ENCODE peak calls at places on chromosomes 2 and 18, in nine cellular contexts. H is cardiac muscle cell; A is CD8-positive, alpha-beta T cell; J is Peyer's patch; F is heart left ventricle; D is pancreas; Q is testis; P is A549; I is fibroblast of lung. Z is an unnamed sample.

GRCh38 chr2:175806115-175806470 is 196.0 kb downstream of the LNPK start:
- DNase-seq in P (no peak), H (no peak), Q (no peak), J (no peak), D (no peak), I (peak; percentile 40), F (no peak), A (no peak), Z (no peak)

GRCh38 chr2:204680576-204680975 is 135.3 kb downstream of the PARD3B start:
- DNase-seq in A (no peak), P (no peak), J (no peak), F (no peak), H (peak; percentile 14), Q (no peak), I (peak; percentile 70), D (no peak), Z (no peak)

GRCh38 chr18:12944724-12945123 is 3.1 kb upstream of the SEH1L start:
- DNase-seq in A (no peak), F (no peak), P (no peak), Q (peak; percentile 60), H (peak; percentile 65), J (no peak), D (peak; percentile 92), I (peak; percentile 24), Z (peak; percentile 39)

GRCh38 chr18:709771-710170 is 2.7 kb downstream of the ENOSF1 start:
- DNase-seq in F (no peak), H (no peak), A (no peak), J (no peak), I (no peak), D (no peak), P (no peak), Q (no peak), Z (no peak)

GRCh38 chr2:233354971-233355574 is 779 bp downstream of the DGKD start:
- DNase-seq in P (no peak), A (no peak), H (no peak), F (no peak), D (peak; percentile 59), Q (peak; percentile 53), J (peak; percentile 75), I (peak; percentile 27), Z (peak; percentile 61)

GRCh38 chr2:48727560-48727959 is 28.0 kb downstream of the LHCGR start:
- DNase-seq in Q (no peak), D (no peak), F (no peak), I (peak; percentile 28), J (no peak), H (peak; percentile 55), A (no peak), P (no peak), Z (no peak)

GRCh38 chr18:629303-630150 is 27.9 kb upstream of the TYMS start:
- DNase-seq in I (peak; percentile 50), P (no peak), H (peak; percentile 62), J (no peak), F (no peak), Q (no peak), A (no peak), D (no peak), Z (no peak)

GRCh38 chr18:49023281-49023937 is 72.6 kb upstream of the SMAD7 start:
- DNase-seq in P (no peak), J (peak; percentile 70), A (no peak), F (no peak), D (no peak), Q (no peak), I (no peak), H (no peak), Z (no peak)

GRCh38 chr2:148756292-148756975 is 111.9 kb downstream of the EPC2 start:
- DNase-seq in Q (no peak), J (no peak), D (no peak), F (no peak), H (peak; percentile 5), A (no peak), P (peak; percentile 4), I (peak; percentile 40), Z (no peak)
- H3K27ac ChIP-seq in Q (no peak overlapping the region), J (no peak overlapping the region), D (no peak overlapping the region), F (no peak overlapping the region), H (no peak overlapping the region), A (no peak overlapping the region), P (no peak overlapping the region), I (no peak overlapping the region), Z (no peak overlapping the region)

GRCh38 chr18:9418047-9418690 is 57.1 kb upstream of the RALBP1 start:
- DNase-seq in Q (no peak), P (no peak), J (no peak), I (no peak), F (no peak), H (no peak), D (no peak), A (no peak), Z (no peak)
- TF ChIP-seq CTCF in Q (no peak), P (no peak), J (no peak), I (no peak), F (no peak), H (no peak), D (no peak), A (no peak), Z (no peak)

GRCh38 chr2:199464614-199465352 is 7.0 kb upstream of the SATB2 start:
- DNase-seq in A (no peak), Q (no peak), J (no peak), F (no peak), I (no peak), P (no peak), H (no peak), D (peak; percentile 15), Z (no peak)
- H3K4me3 ChIP-seq in A (no peak overlapping the region), Q (peak overlapping the region; percentile 46), J (no peak overlapping the region), F (no peak overlapping the region), I (no peak overlapping the region), P (no peak overlapping the region), H (no peak overlapping the region), D (no peak overlapping the region), Z (peak overlapping the region; percentile 36)

GRCh38 chr2:226618875-226619605 is 180.6 kb downstream of the IRS1 start:
- DNase-seq in J (no peak), A (no peak), P (peak; percentile 49), F (no peak), I (peak; percentile 63), D (no peak), Q (no peak), H (peak; percentile 65), Z (no peak)

GRCh38 chr2:226618544-226618874 is 181.1 kb downstream of the IRS1 start:
- DNase-seq in A (no peak), Q (no peak), H (no peak), J (no peak), I (no peak), P (no peak), F (no peak), D (no peak), Z (no peak)

GRCh38 chr2:226620176-226620575 is 179.4 kb downstream of the IRS1 start:
- DNase-seq in H (no peak), F (no peak), J (no peak), Q (no peak), P (no peak), I (no peak), A (no peak), D (no peak), Z (no peak)

GRCh38 chr2:226622484-226622883 is 177.1 kb downstream of the IRS1 start:
- DNase-seq in H (no peak), Q (no peak), D (no peak), J (no peak), A (no peak), P (peak; percentile 17), I (no peak), F (no peak), Z (no peak)

DNA sequence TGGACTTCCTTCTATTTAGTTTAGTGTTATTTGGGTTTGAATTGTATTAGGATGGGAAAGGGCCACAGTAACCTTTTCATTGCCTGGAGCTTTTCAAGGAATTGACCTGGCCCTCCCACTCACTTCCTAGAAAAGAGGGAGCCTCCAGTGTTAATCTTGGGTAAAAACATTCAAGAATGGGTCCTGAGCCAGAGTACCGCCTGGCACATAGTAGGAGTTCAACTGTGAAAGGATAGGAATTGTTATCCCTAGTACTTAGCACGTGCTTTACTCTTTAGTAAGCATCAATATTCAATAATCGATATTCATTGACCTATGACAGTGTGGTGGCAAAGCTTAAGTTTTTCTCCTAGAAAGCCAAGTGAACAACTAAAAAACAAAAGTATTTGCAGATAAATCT is 179.9 kb downstream of the IRS1 start:
- DNase-seq in D (no peak), A (no peak), H (no peak), I (no peak), Q (no peak), J (no peak), F (no peak), P (no peak), Z (no peak)
- H3K27ac ChIP-seq in D (no peak overlapping the region), A (no peak overlapping the region), H (no peak overlapping the region), I (no peak overlapping the region), Q (no peak overlapping the region), J (no peak overlapping the region), F (no peak overlapping the region), P (no peak overlapping the region), Z (no peak overlapping the region)

GRCh38 chr2:226020179-226020578 is 620.7 kb downstream of the NYAP2 start:
- DNase-seq in F (no peak), J (no peak), D (no peak), A (no peak), P (peak; percentile 31), Q (no peak), H (no peak), I (no peak), Z (no peak)

GRCh38 chr2:226017534-226017933 is 618.0 kb downstream of the NYAP2 start:
- DNase-seq in I (no peak), P (no peak), Q (no peak), J (no peak), F (no peak), D (no peak), A (no peak), H (no peak), Z (no peak)

GRCh38 chr2:226018641-226019040 is 619.1 kb downstream of the NYAP2 start:
- DNase-seq in A (no peak), I (no peak), J (no peak), H (no peak), F (no peak), P (no peak), D (no peak), Q (no peak), Z (no peak)

GRCh38 chr2:226012116-226012515 is 612.6 kb downstream of the NYAP2 start:
- DNase-seq in Q (no peak), A (no peak), I (no peak), J (no peak), H (no peak), F (no peak), P (no peak), D (no peak), Z (no peak)

DNA sequence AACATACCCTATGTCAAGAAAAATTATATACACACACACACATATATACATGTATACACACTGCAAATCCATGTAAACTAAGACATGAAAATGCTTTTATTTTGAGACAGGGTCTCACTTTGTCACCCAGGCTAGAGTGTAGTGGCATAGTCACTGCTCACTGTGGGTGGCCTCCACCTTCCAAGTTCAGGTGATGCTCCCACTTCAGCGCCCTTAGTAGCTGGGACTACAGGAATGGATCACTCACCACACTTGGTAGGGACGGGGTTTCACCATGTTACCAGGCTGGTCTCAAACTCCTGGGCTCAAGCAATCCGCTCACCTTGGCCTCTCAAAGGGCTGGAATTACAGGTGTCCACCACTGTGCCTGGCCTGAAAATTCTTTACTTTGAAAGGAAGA is 617.6 kb downstream of the NYAP2 start:
- DNase-seq in P (no peak), A (no peak), H (no peak), Q (no peak), J (no peak), D (no peak), I (no peak), F (no peak), Z (no peak)
- TF ChIP-seq CTCF in P (no peak), A (no peak), H (no peak), Q (no peak), J (no peak), D (no peak), I (no peak), F (no peak), Z (no peak)

Z was measured in ovary.